ENCODE peak calls at places on chromosome 12, in nine cellular contexts. One of them, this sample, is unnamed.
A peak's percentile ranks its signal among the peaks of the same experiment; 100 is the strongest.

GRCh38 chr12:106299193-106299794 is 3.2 kb upstream of the TCP11L2 start:
- DNase-seq in AG04450: no peak
- DNase-seq in fibroblast of mammary gland: no peak
- DNase-seq in AG04449: no peak
- DNase-seq in heart left ventricle: no peak
- DNase-seq in esophagus muscularis mucosa: no peak
- DNase-seq in fibroblast of lung: peak; percentile 29
- DNase-seq in GM06990: no peak
- DNase-seq in colonic mucosa: no peak
- DNase-seq in this sample: no peak

GRCh38 chr12:62629971-62630739 is 163.5 kb downstream of the MON2 start:
- DNase-seq in AG04450: no peak
- DNase-seq in fibroblast of mammary gland: no peak
- DNase-seq in AG04449: no peak
- DNase-seq in heart left ventricle: no peak
- DNase-seq in esophagus muscularis mucosa: peak; percentile 79
- DNase-seq in fibroblast of lung: no peak
- DNase-seq in GM06990: no peak
- DNase-seq in colonic mucosa: no peak
- DNase-seq in this sample: no peak

GRCh38 chr12:54033106-54033979 is 493 bp downstream of the HOXC5 start:
- DNase-seq in AG04450: no peak
- DNase-seq in fibroblast of mammary gland: peak; percentile 60
- DNase-seq in AG04449: no peak
- DNase-seq in heart left ventricle: no peak
- DNase-seq in esophagus muscularis mucosa: no peak
- DNase-seq in fibroblast of lung: no peak
- DNase-seq in GM06990: no peak
- DNase-seq in colonic mucosa: no peak
- DNase-seq in this sample: no peak

GRCh38 chr12:116492703-116493324 is 66.4 kb upstream of the MAP1LC3B2 start:
- DNase-seq in AG04450: no peak
- DNase-seq in fibroblast of mammary gland: peak; percentile 95
- DNase-seq in AG04449: no peak
- DNase-seq in heart left ventricle: no peak
- DNase-seq in esophagus muscularis mucosa: no peak
- DNase-seq in fibroblast of lung: peak; percentile 83
- DNase-seq in GM06990: no peak
- DNase-seq in colonic mucosa: no peak
- DNase-seq in this sample: peak; percentile 14

GRCh38 chr12:56299308-56299852 is 750 bp downstream of the CS start:
- DNase-seq in AG04450: no peak
- DNase-seq in fibroblast of mammary gland: peak; percentile 23
- DNase-seq in AG04449: no peak
- DNase-seq in heart left ventricle: no peak
- DNase-seq in esophagus muscularis mucosa: no peak
- DNase-seq in fibroblast of lung: no peak
- DNase-seq in GM06990: no peak
- DNase-seq in colonic mucosa: peak; percentile 72
- DNase-seq in this sample: no peak

GRCh38 chr12:51836012-51836832 is 12.3 kb downstream of the FIGNL2 start:
- DNase-seq in AG04450: no peak
- DNase-seq in fibroblast of mammary gland: no peak
- DNase-seq in AG04449: no peak
- DNase-seq in heart left ventricle: no peak
- DNase-seq in esophagus muscularis mucosa: no peak
- DNase-seq in fibroblast of lung: no peak
- DNase-seq in GM06990: no peak
- DNase-seq in colonic mucosa: no peak
- DNase-seq in this sample: no peak

GRCh38 chr12:31783996-31784645 is 55.3 kb upstream of the AMN1 start:
- DNase-seq in AG04450: no peak
- DNase-seq in fibroblast of mammary gland: peak; percentile 24
- DNase-seq in AG04449: no peak
- DNase-seq in heart left ventricle: no peak
- DNase-seq in esophagus muscularis mucosa: no peak
- DNase-seq in fibroblast of lung: no peak
- DNase-seq in GM06990: no peak
- DNase-seq in colonic mucosa: no peak
- DNase-seq in this sample: peak; percentile 57

GRCh38 chr12:71135812-71136176 is 22.0 kb downstream of the TSPAN8 start:
- DNase-seq in AG04450: no peak
- DNase-seq in fibroblast of mammary gland: peak; percentile 29
- DNase-seq in AG04449: no peak
- DNase-seq in heart left ventricle: no peak
- DNase-seq in esophagus muscularis mucosa: no peak
- DNase-seq in fibroblast of lung: no peak
- DNase-seq in GM06990: no peak
- DNase-seq in colonic mucosa: no peak
- DNase-seq in this sample: no peak

GRCh38 chr12:124767075-124767821 is 96.4 kb downstream of the SCARB1 start:
- DNase-seq in AG04450: no peak
- DNase-seq in fibroblast of mammary gland: peak; percentile 50
- DNase-seq in AG04449: no peak
- DNase-seq in heart left ventricle: peak; percentile 85
- DNase-seq in esophagus muscularis mucosa: peak; percentile 95
- DNase-seq in fibroblast of lung: peak; percentile 58
- DNase-seq in GM06990: peak; percentile 86
- DNase-seq in colonic mucosa: peak; percentile 83
- DNase-seq in this sample: peak; percentile 24

GRCh38 chr12:46786774-46787173 is 39.0 kb downstream of the SLC38A4 start:
- DNase-seq in AG04450: peak; percentile 44
- DNase-seq in fibroblast of mammary gland: peak; percentile 48
- DNase-seq in AG04449: peak; percentile 71
- DNase-seq in heart left ventricle: no peak
- DNase-seq in esophagus muscularis mucosa: no peak
- DNase-seq in fibroblast of lung: peak; percentile 71
- DNase-seq in GM06990: no peak
- DNase-seq in colonic mucosa: no peak
- DNase-seq in this sample: no peak

GRCh38 chr12:114674201-114675047 is 9.6 kb downstream of the TBX3 start:
- DNase-seq in AG04450: no peak
- DNase-seq in fibroblast of mammary gland: no peak
- DNase-seq in AG04449: no peak
- DNase-seq in heart left ventricle: no peak
- DNase-seq in esophagus muscularis mucosa: no peak
- DNase-seq in fibroblast of lung: peak; percentile 70
- DNase-seq in GM06990: no peak
- DNase-seq in colonic mucosa: no peak
- DNase-seq in this sample: no peak

GRCh38 chr12:16329594-16329993 is 17.9 kb upstream of the MGST1 start:
- DNase-seq in AG04450: no peak
- DNase-seq in fibroblast of mammary gland: no peak
- DNase-seq in AG04449: no peak
- DNase-seq in heart left ventricle: no peak
- DNase-seq in esophagus muscularis mucosa: no peak
- DNase-seq in fibroblast of lung: no peak
- DNase-seq in GM06990: no peak
- DNase-seq in colonic mucosa: no peak
- DNase-seq in this sample: no peak

GRCh38 chr12:26822051-26822450 is 10.9 kb downstream of the ITPR2 start:
- DNase-seq in AG04450: no peak
- DNase-seq in fibroblast of mammary gland: no peak
- DNase-seq in AG04449: no peak
- DNase-seq in heart left ventricle: no peak
- DNase-seq in esophagus muscularis mucosa: no peak
- DNase-seq in fibroblast of lung: no peak
- DNase-seq in GM06990: no peak
- DNase-seq in colonic mucosa: no peak
- DNase-seq in this sample: no peak

GRCh38 chr12:79444089-79444488 is 246.7 kb downstream of the PAWR start:
- DNase-seq in AG04450: no peak
- DNase-seq in fibroblast of mammary gland: peak; percentile 52
- DNase-seq in AG04449: no peak
- DNase-seq in heart left ventricle: no peak
- DNase-seq in esophagus muscularis mucosa: no peak
- DNase-seq in fibroblast of lung: peak; percentile 57
- DNase-seq in GM06990: no peak
- DNase-seq in colonic mucosa: no peak
- DNase-seq in this sample: peak; percentile 39

GRCh38 chr12:12561305-12562015 is 1.2 kb downstream of the DUSP16 start:
- DNase-seq in AG04450: no peak
- DNase-seq in fibroblast of mammary gland: peak; percentile 53
- DNase-seq in AG04449: no peak
- DNase-seq in heart left ventricle: peak; percentile 82
- DNase-seq in esophagus muscularis mucosa: no peak
- DNase-seq in fibroblast of lung: peak; percentile 50
- DNase-seq in GM06990: peak; percentile 64
- DNase-seq in colonic mucosa: peak; percentile 54
- DNase-seq in this sample: no peak

GRCh38 chr12:110498984-110499706 is 2.8 kb downstream of the VPS29 start:
- DNase-seq in AG04450: no peak
- DNase-seq in fibroblast of mammary gland: peak; percentile 57
- DNase-seq in AG04449: no peak
- DNase-seq in heart left ventricle: no peak
- DNase-seq in esophagus muscularis mucosa: no peak
- DNase-seq in fibroblast of lung: peak; percentile 22
- DNase-seq in GM06990: no peak
- DNase-seq in colonic mucosa: no peak
- DNase-seq in this sample: no peak

GRCh38 chr12:105330938-105331804 is 680 bp downstream of the C12orf75 start:
- DNase-seq in AG04450: no peak
- DNase-seq in fibroblast of mammary gland: no peak
- DNase-seq in AG04449: no peak
- DNase-seq in heart left ventricle: peak; percentile 34
- DNase-seq in esophagus muscularis mucosa: peak; percentile 81
- DNase-seq in fibroblast of lung: peak; percentile 23
- DNase-seq in GM06990: peak; percentile 57
- DNase-seq in colonic mucosa: peak; percentile 39
- DNase-seq in this sample: no peak

GRCh38 chr12:1801285-1801975 is 18.9 kb upstream of the LRTM2 start:
- DNase-seq in AG04450: no peak
- DNase-seq in fibroblast of mammary gland: peak; percentile 63
- DNase-seq in AG04449: no peak
- DNase-seq in heart left ventricle: no peak
- DNase-seq in esophagus muscularis mucosa: no peak
- DNase-seq in fibroblast of lung: no peak
- DNase-seq in GM06990: no peak
- DNase-seq in colonic mucosa: no peak
- DNase-seq in this sample: no peak

GRCh38 chr12:452667-453210 is 7.0 kb upstream of the B4GALNT3 start:
- DNase-seq in AG04450: no peak
- DNase-seq in fibroblast of mammary gland: no peak
- DNase-seq in AG04449: no peak
- DNase-seq in heart left ventricle: peak; percentile 61
- DNase-seq in esophagus muscularis mucosa: no peak
- DNase-seq in fibroblast of lung: no peak
- DNase-seq in GM06990: peak; percentile 73
- DNase-seq in colonic mucosa: peak; percentile 71
- DNase-seq in this sample: no peak

GRCh38 chr12:65728913-65729793 is 95.1 kb upstream of the HMGA2 start:
- DNase-seq in AG04450: no peak
- DNase-seq in fibroblast of mammary gland: no peak
- DNase-seq in AG04449: no peak
- DNase-seq in heart left ventricle: no peak
- DNase-seq in esophagus muscularis mucosa: peak; percentile 86
- DNase-seq in fibroblast of lung: no peak
- DNase-seq in GM06990: no peak
- DNase-seq in colonic mucosa: no peak
- DNase-seq in this sample: no peak

DNA sequence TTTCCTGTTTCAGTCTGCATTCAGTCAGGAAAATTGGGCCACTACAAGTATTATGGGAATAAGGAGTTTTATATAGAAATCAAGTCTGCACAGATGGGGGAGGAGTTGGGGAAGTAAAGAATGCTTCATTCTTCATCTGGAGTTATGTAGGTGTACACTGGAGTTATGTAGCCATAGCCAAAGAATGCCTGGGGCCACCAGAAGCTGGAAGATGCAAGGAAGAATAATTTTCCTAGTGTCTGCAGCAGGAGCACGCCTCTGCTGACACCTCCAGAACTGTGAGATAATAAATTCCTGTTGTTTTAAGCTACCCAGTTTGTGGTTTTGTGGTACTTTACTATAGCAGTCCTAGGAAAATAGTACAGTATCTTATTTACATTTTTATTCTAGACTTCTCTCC is 333.4 kb downstream of the NELL2 start:
- DNase-seq in AG04450: no peak
- DNase-seq in fibroblast of mammary gland: no peak
- DNase-seq in AG04449: no peak
- DNase-seq in heart left ventricle: no peak
- DNase-seq in esophagus muscularis mucosa: no peak
- DNase-seq in fibroblast of lung: no peak
- DNase-seq in GM06990: no peak
- DNase-seq in colonic mucosa: no peak
- DNase-seq in this sample: no peak
- H3K4me3 ChIP-seq in AG04450: no peak overlapping the region
- H3K4me3 ChIP-seq in fibroblast of mammary gland: no peak overlapping the region
- H3K4me3 ChIP-seq in AG04449: no peak overlapping the region
- H3K4me3 ChIP-seq in heart left ventricle: no peak overlapping the region
- H3K4me3 ChIP-seq in esophagus muscularis mucosa: no peak overlapping the region
- H3K4me3 ChIP-seq in fibroblast of lung: no peak overlapping the region
- H3K4me3 ChIP-seq in GM06990: no peak overlapping the region
- H3K4me3 ChIP-seq in colonic mucosa: no peak overlapping the region
- H3K4me3 ChIP-seq in this sample: no peak overlapping the region

DNA sequence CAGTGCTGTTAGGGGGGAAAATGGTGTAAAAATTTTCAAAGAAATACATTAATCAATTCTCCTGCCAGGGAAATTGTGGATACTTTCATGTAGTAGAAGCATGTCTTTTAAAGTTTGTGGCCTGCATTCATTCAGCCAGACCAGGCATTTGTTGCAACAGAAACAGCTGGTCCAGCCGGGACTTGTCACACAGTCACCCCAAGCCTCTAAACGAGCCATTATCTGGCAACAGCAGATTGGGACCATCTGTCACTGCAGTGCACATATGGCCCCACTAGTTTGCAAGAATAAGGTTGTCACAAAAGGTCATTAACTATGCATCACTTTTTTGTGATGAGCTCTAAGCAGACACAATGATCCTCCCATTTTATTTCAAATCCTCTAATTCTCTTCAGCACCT is 193.9 kb downstream of the PHLDA1 start:
- DNase-seq in AG04450: no peak
- DNase-seq in fibroblast of mammary gland: no peak
- DNase-seq in AG04449: no peak
- DNase-seq in heart left ventricle: peak; percentile 68
- DNase-seq in esophagus muscularis mucosa: no peak
- DNase-seq in fibroblast of lung: peak; percentile 72
- DNase-seq in GM06990: no peak
- DNase-seq in colonic mucosa: peak; percentile 23
- DNase-seq in this sample: no peak
- TF ChIP-seq CTCF in AG04450: no peak
- TF ChIP-seq CTCF in fibroblast of mammary gland: no peak
- TF ChIP-seq CTCF in AG04449: no peak
- TF ChIP-seq CTCF in heart left ventricle: no peak
- TF ChIP-seq CTCF in esophagus muscularis mucosa: no peak
- TF ChIP-seq CTCF in fibroblast of lung: no peak
- TF ChIP-seq CTCF in GM06990: no peak
- TF ChIP-seq CTCF in colonic mucosa: no peak
- TF ChIP-seq CTCF in this sample: no peak

GRCh38 chr12:119180380-119181040 is 1.8 kb downstream of the HSPB8 start:
- DNase-seq in AG04450: no peak
- DNase-seq in fibroblast of mammary gland: peak; percentile 68
- DNase-seq in AG04449: no peak
- DNase-seq in heart left ventricle: peak; percentile 61
- DNase-seq in esophagus muscularis mucosa: no peak
- DNase-seq in fibroblast of lung: peak; percentile 85
- DNase-seq in GM06990: no peak
- DNase-seq in colonic mucosa: peak; percentile 37
- DNase-seq in this sample: no peak
- H3K4me3 ChIP-seq in AG04450: peak overlapping the region; percentile 65
- H3K4me3 ChIP-seq in fibroblast of mammary gland: peak overlapping the region; percentile 3
- H3K4me3 ChIP-seq in AG04449: peak overlapping the region; percentile 53
- H3K4me3 ChIP-seq in heart left ventricle: peak overlapping the region; percentile 76
- H3K4me3 ChIP-seq in esophagus muscularis mucosa: peak overlapping the region; percentile 68
- H3K4me3 ChIP-seq in fibroblast of lung: peak overlapping the region; percentile 82
- H3K4me3 ChIP-seq in GM06990: no peak overlapping the region
- H3K4me3 ChIP-seq in colonic mucosa: peak overlapping the region; percentile 28
- H3K4me3 ChIP-seq in this sample: peak overlapping the region; percentile 11

GRCh38 chr12:24780969-24781368 is 167.9 kb downstream of the BCAT1 start:
- DNase-seq in AG04450: no peak
- DNase-seq in fibroblast of mammary gland: peak; percentile 79
- DNase-seq in AG04449: no peak
- DNase-seq in heart left ventricle: no peak
- DNase-seq in esophagus muscularis mucosa: no peak
- DNase-seq in fibroblast of lung: peak; percentile 45
- DNase-seq in GM06990: no peak
- DNase-seq in colonic mucosa: no peak
- DNase-seq in this sample: peak; percentile 37
- TF ChIP-seq CTCF in AG04450: peak; percentile 26
- TF ChIP-seq CTCF in fibroblast of mammary gland: peak; percentile 41
- TF ChIP-seq CTCF in AG04449: no peak
- TF ChIP-seq CTCF in heart left ventricle: no peak
- TF ChIP-seq CTCF in esophagus muscularis mucosa: no peak
- TF ChIP-seq CTCF in fibroblast of lung: no peak
- TF ChIP-seq CTCF in GM06990: peak; percentile 42
- TF ChIP-seq CTCF in colonic mucosa: no peak
- TF ChIP-seq CTCF in this sample: peak; percentile 32

This sample was measured in HFF-Myc.